ENCODE peak calls at places on chromosomes 3 and 15, in five cellular contexts. B is osteoblast, O is suprapubic skin, R is hepatocyte, I is cardiac muscle cell. U is an unnamed sample. For H3K9me3 and H3K4me1, the result is how much of the 10 kb centered on the place peaks cover.

GRCh38 chr15:64895285-64896065 is 16.2 kb upstream of the ANKDD1A start:
- DNase-seq in B (no peak), O (no peak), R (no peak), I (peak), U (no peak)

GRCh38 chr3:105014631-105015030 is 352.1 kb upstream of the ALCAM start:
- DNase-seq in B (no peak), O (no peak), R (no peak), I (no peak), U (no peak)

GRCh38 chr15:41836072-41836471 is 2.6 kb upstream of the PLA2G4B start:
- DNase-seq in B (no peak), O (no peak), R (no peak), I (no peak), U (peak)

GRCh38 chr3:134590766-134591165 is 60.1 kb downstream of the KY start:
- DNase-seq in B (no peak), O (no peak), R (no peak), I (no peak), U (no peak)

GRCh38 chr3:24315991-24316390 is 178.7 kb downstream of the THRB start:
- DNase-seq in B (no peak), O (no peak), R (no peak), I (peak), U (no peak)

GRCh38 chr3:108153451-108153981 is 62.7 kb upstream of the CD47 start:
- DNase-seq in B (peak), O (no peak), R (peak), I (peak), U (peak)

GRCh38 chr3:14423963-14424362 is 21.6 kb downstream of the SLC6A6 start:
- DNase-seq in B (peak), O (no peak), R (no peak), I (no peak), U (no peak)

GRCh38 chr3:152360303-152360702 is 91.6 kb downstream of the MBNL1 start:
- DNase-seq in B (no peak), O (no peak), R (no peak), I (no peak), U (no peak)

GRCh38 chr3:101676219-101676764 is 640 bp downstream of the ZBTB11 start:
- DNase-seq in B (peak), O (peak), R (peak), I (peak), U (peak)

GRCh38 chr3:38361496-38361895 is 14.9 kb downstream of the XYLB start:
- DNase-seq in B (no peak), O (peak), R (no peak), I (no peak), U (no peak)

GRCh38 chr15:90571063-90571541 is 41.4 kb downstream of the CRTC3 start:
- DNase-seq in B (no peak), O (no peak), R (no peak), I (no peak), U (no peak)

GRCh38 chr3:80677796-80678195 is 910.0 kb upstream of the ROBO1 start:
- DNase-seq in B (no peak), O (no peak), R (peak), I (peak), U (peak)

GRCh38 chr3:156207802-156208685 is 87.7 kb downstream of the KCNAB1 start:
- DNase-seq in B (peak), O (no peak), R (no peak), I (no peak), U (no peak)

GRCh38 chr3:56593455-56594158 is 36.6 kb downstream of the CCDC66 start:
- DNase-seq in B (no peak), O (no peak), R (no peak), I (no peak), U (no peak)

GRCh38 chr3:19931180-19931692 is 2.8 kb downstream of the EFHB start:
- DNase-seq in B (no peak), O (no peak), R (no peak), I (no peak), U (no peak)

GRCh38 chr15:25456196-25456595 is 17.4 kb upstream of the UBE3A start:
- DNase-seq in B (no peak), O (no peak), R (no peak), I (no peak), U (no peak)

GRCh38 chr3:144324061-144324460 is 352.4 kb downstream of the DIPK2A start:
- DNase-seq in B (no peak), O (no peak), R (peak), I (no peak), U (no peak)

GRCh38 chr3:105368575-105369500 is 2.1 kb downstream of the ALCAM start:
- DNase-seq in B (peak), O (peak), R (peak), I (peak), U (no peak)

GRCh38 chr3:40615110-40615915 is 90.6 kb downstream of the ZNF621 start:
- DNase-seq in B (no peak), O (no peak), R (peak), I (no peak), U (peak)

GRCh38 chr15:55868707-55869106 is 124.7 kb downstream of the NEDD4 start:
- DNase-seq in B (no peak), O (no peak), R (no peak), I (no peak), U (no peak)

GRCh38 chr15:98795980-98796379 is 147.6 kb downstream of the IGF1R start:
- DNase-seq in B (no peak), O (no peak), R (no peak), I (no peak), U (no peak)

GRCh38 chr3:22982981-22983582 is 220.0 kb upstream of the UBE2E2 start:
- DNase-seq in B (no peak), O (no peak), R (no peak), I (peak), U (peak)

GRCh38 chr15:35514759-35515158 is 31.2 kb downstream of the DPH6 start:
- DNase-seq in B (peak), O (no peak), R (no peak), I (peak), U (no peak)

GRCh38 chr15:92531406-92531805 is 124.2 kb downstream of the FAM174B start:
- DNase-seq in B (no peak), O (no peak), R (no peak), I (no peak), U (no peak)

GRCh38 chr3:105022813-105023212 is 343.9 kb upstream of the ALCAM start:
- DNase-seq in B (no peak), O (no peak), R (no peak), I (no peak), U (no peak)

GRCh38 chr3:130733236-130733884 is 13.3 kb downstream of the PIK3R4 start:
- DNase-seq in B (no peak), O (no peak), R (no peak), I (peak), U (no peak)

GRCh38 chr15:49720221-49720620 is 99.4 kb downstream of the DTWD1 start:
- DNase-seq in B (no peak), O (no peak), R (no peak), I (no peak), U (no peak)

GRCh38 chr3:79846148-79846933 is 78.5 kb upstream of the ROBO1 start:
- DNase-seq in B (no peak), O (no peak), R (no peak), I (no peak), U (peak)

GRCh38 chr15:75307778-75308390 is 25.2 kb downstream of the GOLGA6D start:
- DNase-seq in B (peak), O (no peak), R (peak), I (peak), U (peak)

GRCh38 chr3:22045882-22046281 is 294.9 kb upstream of the ZNF385D start:
- DNase-seq in B (no peak), O (no peak), R (no peak), I (no peak), U (no peak)

GRCh38 chr3:24477090-24477656 is 17.5 kb downstream of the THRB start:
- DNase-seq in B (no peak), O (no peak), R (no peak), I (no peak), U (no peak)

GRCh38 chr3:165395188-165395587 is 199.0 kb upstream of the SLITRK3 start:
- DNase-seq in B (no peak), O (no peak), R (no peak), I (no peak), U (no peak)

GRCh38 chr3:152657002-152657400 is 177.9 kb upstream of the P2RY1 start:
- DNase-seq in B (no peak), O (no peak), R (no peak), I (no peak), U (no peak)

GRCh38 chr3:126418661-126419131 is 24.0 kb downstream of the CFAP100 start:
- DNase-seq in B (peak), O (no peak), R (no peak), I (no peak), U (no peak)

GRCh38 chr15:33580526-33580925 is 269.8 kb downstream of the RYR3 start:
- DNase-seq in B (no peak), O (no peak), R (no peak), I (no peak), U (peak)

GRCh38 chr15:22257047-22257667 is 176.8 kb downstream of the OR4M2 start:
- DNase-seq in B (no peak), O (no peak), R (no peak), I (no peak), U (no peak)
- H3K4me3 ChIP-seq in B (no peak), O (no peak), R (no peak), I (no peak), U (no peak)

DNA sequence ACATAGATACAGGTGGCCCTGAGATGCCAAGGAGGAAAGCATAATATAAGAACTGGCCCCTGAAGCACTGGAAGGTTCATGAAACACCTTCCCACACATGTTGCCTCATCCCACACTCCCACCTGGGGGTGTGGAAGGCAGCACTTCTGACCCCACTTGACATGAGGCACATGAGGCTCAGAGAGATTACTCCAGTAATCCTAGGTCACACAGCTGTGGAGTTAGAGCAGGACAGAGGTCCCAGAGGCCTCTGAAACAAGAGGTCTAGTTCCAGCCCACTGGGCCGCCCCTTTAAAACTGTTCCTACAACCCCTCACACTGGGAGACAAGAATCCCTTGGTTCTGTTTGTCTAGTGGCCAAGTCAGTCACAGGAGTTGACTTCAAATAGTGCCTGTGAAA is 7.2 kb downstream of the SSUH2 start:
- DNase-seq in B (no peak), O (no peak), R (no peak), I (no peak), U (no peak)
- H3K9me3 ChIP-seq in B (under half), O (under half), R (under half), I (under half), U (under half)

DNA sequence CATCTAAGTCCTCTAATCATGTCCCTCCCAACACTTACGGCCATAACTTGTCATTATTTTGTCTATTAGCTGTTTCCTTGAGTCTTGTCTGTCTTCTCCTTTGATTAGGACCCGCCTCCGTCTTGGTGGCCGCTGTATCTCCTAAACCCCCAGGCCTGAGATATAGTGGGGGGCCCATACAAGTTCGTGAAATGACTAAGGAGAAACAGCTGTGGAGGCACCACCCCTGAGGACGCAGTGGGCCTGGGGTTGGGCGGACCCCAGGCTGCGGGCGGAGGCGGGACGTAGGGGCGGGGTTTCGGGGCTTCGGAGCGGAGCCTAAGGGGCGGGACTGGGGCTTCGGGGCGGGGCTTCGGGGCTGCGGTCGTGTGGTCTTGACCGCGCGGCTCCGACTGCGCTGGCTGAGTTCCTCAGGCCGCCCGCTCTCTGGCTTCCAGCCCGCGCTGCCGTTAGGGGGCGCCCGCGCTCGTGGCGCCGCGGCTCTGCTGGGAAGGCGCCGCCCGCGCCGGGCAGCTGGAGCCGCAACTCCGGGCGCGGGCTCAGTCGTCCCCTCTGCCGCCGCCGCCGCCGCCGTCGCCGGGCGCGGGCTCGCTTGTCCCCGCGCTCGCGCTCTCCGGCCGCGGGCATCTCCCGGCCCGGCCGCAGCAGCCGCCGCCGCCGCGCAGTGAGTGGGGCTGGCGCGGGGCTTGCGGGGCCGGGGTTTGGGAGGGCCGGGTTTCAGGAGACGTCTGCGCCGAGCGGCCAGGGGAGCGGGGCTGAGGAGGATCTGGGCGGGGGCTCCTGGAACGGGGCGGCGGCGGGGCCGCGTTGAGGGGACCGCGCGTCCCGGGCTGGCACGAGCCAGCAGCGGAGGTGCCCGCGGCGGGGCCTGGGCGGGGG is at the start of gene KCTD6:
- DNase-seq in B (peak), O (peak), R (peak), I (peak), U (peak)
- H3K4me1 ChIP-seq in B (under half), O (half or more), R (under half), I (under half), U (under half)

GRCh38 chr15:78194568-78194925 is 39.8 kb downstream of the ACSBG1 start:
- DNase-seq in B (peak), O (peak), R (no peak), I (no peak), U (no peak)
- H3K4me3 ChIP-seq in B (no peak), O (no peak), R (no peak), I (no peak), U (no peak)

DNA sequence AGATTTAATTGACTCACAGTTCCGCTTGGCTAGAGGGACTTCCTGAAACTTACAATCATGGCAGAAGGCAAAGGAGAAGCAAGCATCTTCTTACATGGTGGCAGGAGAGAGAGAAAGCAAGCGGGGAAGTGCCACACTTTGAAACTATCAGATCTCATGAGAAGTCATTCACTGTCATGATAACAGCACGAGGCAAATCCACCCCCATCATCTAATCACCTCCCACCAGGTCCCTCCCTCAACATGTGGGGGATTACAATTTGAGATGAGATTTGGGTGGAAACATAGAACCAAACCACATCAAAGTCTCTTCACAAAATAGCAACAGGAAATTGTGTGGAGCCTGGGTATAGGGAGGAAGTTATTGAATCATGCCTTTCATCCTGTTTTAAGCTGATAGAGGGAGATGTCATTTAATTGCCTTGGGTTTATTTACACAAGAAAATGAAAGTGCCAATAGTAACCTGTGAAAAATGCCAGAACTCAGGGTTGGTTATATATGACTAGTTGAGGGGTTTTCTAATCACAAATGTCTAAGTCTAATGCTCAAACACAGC is 624.8 kb upstream of the LMCD1 start:
- DNase-seq in B (no peak), O (no peak), R (no peak), I (peak), U (no peak)
- H3K9me3 ChIP-seq in B (under half), O (under half), R (under half), I (under half), U (under half)

GRCh38 chr15:48087844-48088243 is 32.9 kb upstream of the SLC24A5 start:
- DNase-seq in B (no peak), O (no peak), R (no peak), I (no peak), U (no peak)
- H3K4me1 ChIP-seq in B (under half), O (under half), R (under half), I (under half), U (under half)

GRCh38 chr15:40436116-40436891 is 4.4 kb upstream of the BAHD1 start:
- DNase-seq in B (peak), O (no peak), R (peak), I (no peak), U (peak)

GRCh38 chr15:40436892-40437753 is 3.6 kb upstream of the BAHD1 start:
- DNase-seq in B (peak), O (no peak), R (no peak), I (no peak), U (peak)

GRCh38 chr15:40438712-40439111 is 2.0 kb upstream of the BAHD1 start:
- DNase-seq in B (peak), O (no peak), R (no peak), I (no peak), U (no peak)

GRCh38 chr15:40437754-40438687 is 2.7 kb upstream of the BAHD1 start:
- DNase-seq in B (peak), O (no peak), R (no peak), I (no peak), U (no peak)

DNA sequence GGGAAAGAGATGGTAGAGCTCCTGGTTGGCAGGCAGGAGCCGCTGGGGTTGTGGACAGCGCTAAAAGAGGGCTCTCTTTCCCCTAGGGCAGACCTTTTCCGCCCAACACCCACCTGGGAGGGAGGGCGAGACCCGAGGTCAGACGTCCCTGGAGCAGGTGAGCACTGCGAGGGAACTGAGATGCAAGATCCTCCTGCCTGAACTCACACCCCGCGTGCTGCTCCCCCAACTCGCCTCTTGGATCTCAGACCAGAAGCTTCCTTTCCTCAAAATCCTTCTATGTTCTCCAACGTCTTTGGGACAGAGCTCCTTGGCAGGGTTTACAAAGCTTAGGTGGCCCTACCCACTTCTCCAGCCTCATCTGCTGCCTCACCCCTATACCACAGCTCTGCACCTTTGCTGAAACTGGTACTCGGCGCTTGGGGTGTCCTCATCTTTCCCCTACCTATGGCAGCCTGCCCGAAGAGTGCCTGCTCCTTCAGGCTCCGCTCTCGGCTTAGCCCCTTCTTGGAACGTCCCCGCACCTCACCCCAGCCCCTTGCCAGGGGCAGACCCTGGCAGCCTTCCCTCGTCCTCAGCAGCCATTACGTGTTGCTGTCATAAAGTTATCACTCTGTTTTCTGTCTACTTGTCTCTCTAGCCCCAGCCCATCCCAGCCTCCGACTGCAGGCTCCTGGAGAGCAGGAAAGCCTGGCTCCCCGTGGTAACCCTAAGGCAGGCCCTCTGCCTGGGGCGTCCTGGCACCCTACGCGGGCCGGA is 5.2 kb upstream of the BAHD1 start:
- DNase-seq in B (no peak), O (no peak), R (no peak), I (no peak), U (no peak)
- H3K4me3 ChIP-seq in B (peak), O (peak), R (peak), I (peak), U (peak)

DNA sequence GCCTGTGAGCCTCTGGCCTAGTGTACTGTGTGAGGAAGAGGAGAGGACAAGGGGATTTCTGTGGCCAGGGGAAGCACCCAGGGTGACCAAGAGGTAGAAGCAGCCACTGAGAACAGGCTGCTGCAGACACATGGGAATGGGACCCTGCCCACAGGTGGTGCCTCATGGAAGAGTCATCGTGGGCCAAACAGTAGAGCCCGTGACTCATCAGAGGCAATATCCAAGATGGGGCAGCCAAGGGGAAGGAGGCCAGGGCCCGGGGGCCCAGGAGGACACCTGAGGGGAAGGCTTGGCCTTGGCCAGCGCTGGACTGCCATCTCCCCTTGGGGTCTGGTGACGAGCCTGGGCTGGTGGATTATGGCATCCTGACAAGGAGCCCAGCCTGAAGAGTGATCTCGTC is 275.0 kb upstream of the LYSMD4 start:
- DNase-seq in B (no peak), O (peak), R (no peak), I (no peak), U (no peak)
- H3K9me3 ChIP-seq in B (under half), O (under half), R (under half), I (under half), U (under half)

U was measured in SJCRH30.